ENCODE peak calls at places on chromosomes 16 and 17, in seven cellular contexts. One of them, this sample, is unnamed.

GRCh38 chr17:78709688-78710290 is 72.3 kb downstream of the CYTH1 start:
- DNase-seq in AG09309: no peak
- DNase-seq in cardiac fibroblast: no peak
- DNase-seq in IMR-90: no peak
- DNase-seq in HL-60: no peak
- DNase-seq in heart right ventricle: no peak
- DNase-seq in tibial nerve: no peak
- DNase-seq in this sample: no peak

GRCh38 chr17:55254375-55254774 is 10.4 kb upstream of the HLF start:
- DNase-seq in AG09309: no peak
- DNase-seq in cardiac fibroblast: no peak
- DNase-seq in IMR-90: no peak
- DNase-seq in HL-60: no peak
- DNase-seq in heart right ventricle: no peak
- DNase-seq in tibial nerve: no peak
- DNase-seq in this sample: no peak

GRCh38 chr17:63435681-63436522 is 10.2 kb downstream of the CYB561 start:
- DNase-seq in AG09309: no peak
- DNase-seq in cardiac fibroblast: no peak
- DNase-seq in IMR-90: no peak
- DNase-seq in HL-60: no peak
- DNase-seq in heart right ventricle: no peak
- DNase-seq in tibial nerve: no peak
- DNase-seq in this sample: no peak

GRCh38 chr17:56832446-56832845 is 1.3 kb downstream of the C17orf67 start:
- DNase-seq in AG09309: no peak
- DNase-seq in cardiac fibroblast: no peak
- DNase-seq in IMR-90: no peak
- DNase-seq in HL-60: no peak
- DNase-seq in heart right ventricle: no peak
- DNase-seq in tibial nerve: no peak
- DNase-seq in this sample: no peak

GRCh38 chr16:74661064-74661463 is 5.6 kb downstream of the RFWD3 start:
- DNase-seq in AG09309: no peak
- DNase-seq in cardiac fibroblast: no peak
- DNase-seq in IMR-90: no peak
- DNase-seq in HL-60: no peak
- DNase-seq in heart right ventricle: no peak
- DNase-seq in tibial nerve: no peak
- DNase-seq in this sample: no peak

GRCh38 chr16:56848955-56849689 is 15.9 kb upstream of the SLC12A3 start:
- DNase-seq in AG09309: no peak
- DNase-seq in cardiac fibroblast: peak; percentile 62
- DNase-seq in IMR-90: peak; percentile 78
- DNase-seq in HL-60: no peak
- DNase-seq in heart right ventricle: no peak
- DNase-seq in tibial nerve: no peak
- DNase-seq in this sample: peak; percentile 65

GRCh38 chr17:29909604-29910003 is 20.4 kb downstream of the SSH2 start:
- DNase-seq in AG09309: no peak
- DNase-seq in cardiac fibroblast: no peak
- DNase-seq in IMR-90: peak; percentile 52
- DNase-seq in HL-60: no peak
- DNase-seq in heart right ventricle: no peak
- DNase-seq in tibial nerve: no peak
- DNase-seq in this sample: no peak

GRCh38 chr16:54283735-54284318 is 2.8 kb downstream of the IRX3 start:
- DNase-seq in AG09309: no peak
- DNase-seq in cardiac fibroblast: no peak
- DNase-seq in IMR-90: no peak
- DNase-seq in HL-60: peak; percentile 14
- DNase-seq in heart right ventricle: no peak
- DNase-seq in tibial nerve: no peak
- DNase-seq in this sample: no peak

GRCh38 chr16:35908942-35909341 is 2449.5 kb downstream of the TP53TG3F start:
- DNase-seq in AG09309: no peak
- DNase-seq in cardiac fibroblast: no peak
- DNase-seq in IMR-90: no peak
- DNase-seq in HL-60: peak; percentile 35
- DNase-seq in heart right ventricle: no peak
- DNase-seq in tibial nerve: no peak
- DNase-seq in this sample: no peak

GRCh38 chr16:81818514-81819304 is 39.6 kb downstream of the PLCG2 start:
- DNase-seq in AG09309: no peak
- DNase-seq in cardiac fibroblast: no peak
- DNase-seq in IMR-90: no peak
- DNase-seq in HL-60: no peak
- DNase-seq in heart right ventricle: no peak
- DNase-seq in tibial nerve: no peak
- DNase-seq in this sample: no peak
- H3K4me3 ChIP-seq in AG09309: no peak overlapping the region
- H3K4me3 ChIP-seq in cardiac fibroblast: no peak overlapping the region
- H3K4me3 ChIP-seq in IMR-90: no peak overlapping the region
- H3K4me3 ChIP-seq in HL-60: no peak overlapping the region
- H3K4me3 ChIP-seq in heart right ventricle: no peak overlapping the region
- H3K4me3 ChIP-seq in tibial nerve: no peak overlapping the region
- H3K4me3 ChIP-seq in this sample: no peak overlapping the region

GRCh38 chr16:77675464-77676324 is 46.6 kb upstream of the NUDT7 start:
- DNase-seq in AG09309: peak; percentile 45
- DNase-seq in cardiac fibroblast: peak; percentile 80
- DNase-seq in IMR-90: peak; percentile 78
- DNase-seq in HL-60: peak; percentile 72
- DNase-seq in heart right ventricle: peak; percentile 71
- DNase-seq in tibial nerve: peak; percentile 92
- DNase-seq in this sample: peak; percentile 12
- H3K4me3 ChIP-seq in AG09309: no peak overlapping the region
- H3K4me3 ChIP-seq in cardiac fibroblast: no peak overlapping the region
- H3K4me3 ChIP-seq in IMR-90: no peak overlapping the region
- H3K4me3 ChIP-seq in HL-60: no peak overlapping the region
- H3K4me3 ChIP-seq in heart right ventricle: no peak overlapping the region
- H3K4me3 ChIP-seq in tibial nerve: no peak overlapping the region
- H3K4me3 ChIP-seq in this sample: no peak overlapping the region

GRCh38 chr17:74843352-74843627 is 16.4 kb downstream of the GRIN2C start:
- DNase-seq in AG09309: no peak
- DNase-seq in cardiac fibroblast: no peak
- DNase-seq in IMR-90: no peak
- DNase-seq in HL-60: no peak
- DNase-seq in heart right ventricle: no peak
- DNase-seq in tibial nerve: no peak
- DNase-seq in this sample: no peak
- H3K4me3 ChIP-seq in AG09309: no peak overlapping the region
- H3K4me3 ChIP-seq in cardiac fibroblast: no peak overlapping the region
- H3K4me3 ChIP-seq in IMR-90: no peak overlapping the region
- H3K4me3 ChIP-seq in HL-60: no peak overlapping the region
- H3K4me3 ChIP-seq in heart right ventricle: no peak overlapping the region
- H3K4me3 ChIP-seq in tibial nerve: no peak overlapping the region
- H3K4me3 ChIP-seq in this sample: no peak overlapping the region

GRCh38 chr16:49875812-49876715 is 20.2 kb upstream of the ZNF423 start:
- DNase-seq in AG09309: no peak
- DNase-seq in cardiac fibroblast: no peak
- DNase-seq in IMR-90: no peak
- DNase-seq in HL-60: no peak
- DNase-seq in heart right ventricle: no peak
- DNase-seq in tibial nerve: no peak
- DNase-seq in this sample: no peak

GRCh38 chr16:49881890-49882289 is 26.0 kb upstream of the ZNF423 start:
- DNase-seq in AG09309: no peak
- DNase-seq in cardiac fibroblast: no peak
- DNase-seq in IMR-90: no peak
- DNase-seq in HL-60: no peak
- DNase-seq in heart right ventricle: no peak
- DNase-seq in tibial nerve: no peak
- DNase-seq in this sample: no peak

GRCh38 chr16:49874613-49875237 is 18.8 kb upstream of the ZNF423 start:
- DNase-seq in AG09309: no peak
- DNase-seq in cardiac fibroblast: no peak
- DNase-seq in IMR-90: no peak
- DNase-seq in HL-60: no peak
- DNase-seq in heart right ventricle: no peak
- DNase-seq in tibial nerve: no peak
- DNase-seq in this sample: no peak

GRCh38 chr16:49876716-49877129 is 20.8 kb upstream of the ZNF423 start:
- DNase-seq in AG09309: no peak
- DNase-seq in cardiac fibroblast: peak; percentile 57
- DNase-seq in IMR-90: no peak
- DNase-seq in HL-60: no peak
- DNase-seq in heart right ventricle: peak; percentile 58
- DNase-seq in tibial nerve: no peak
- DNase-seq in this sample: no peak
- H3K4me3 ChIP-seq in AG09309: no peak overlapping the region
- H3K4me3 ChIP-seq in cardiac fibroblast: peak overlapping the region; percentile 26
- H3K4me3 ChIP-seq in IMR-90: no peak overlapping the region
- H3K4me3 ChIP-seq in HL-60: no peak overlapping the region
- H3K4me3 ChIP-seq in heart right ventricle: peak overlapping the region; percentile 46
- H3K4me3 ChIP-seq in tibial nerve: peak overlapping the region; percentile 7
- H3K4me3 ChIP-seq in this sample: peak overlapping the region; percentile 8

GRCh38 chr17:49022391-49022941 is 25.3 kb downstream of the IGF2BP1 start:
- DNase-seq in AG09309: no peak
- DNase-seq in cardiac fibroblast: peak; percentile 87
- DNase-seq in IMR-90: peak; percentile 49
- DNase-seq in HL-60: no peak
- DNase-seq in heart right ventricle: no peak
- DNase-seq in tibial nerve: no peak
- DNase-seq in this sample: no peak

GRCh38 chr17:49024523-49024922 is 27.3 kb downstream of the IGF2BP1 start:
- DNase-seq in AG09309: no peak
- DNase-seq in cardiac fibroblast: no peak
- DNase-seq in IMR-90: no peak
- DNase-seq in HL-60: no peak
- DNase-seq in heart right ventricle: no peak
- DNase-seq in tibial nerve: no peak
- DNase-seq in this sample: no peak

GRCh38 chr17:49020609-49021008 is 23.4 kb downstream of the IGF2BP1 start:
- DNase-seq in AG09309: no peak
- DNase-seq in cardiac fibroblast: no peak
- DNase-seq in IMR-90: no peak
- DNase-seq in HL-60: no peak
- DNase-seq in heart right ventricle: no peak
- DNase-seq in tibial nerve: no peak
- DNase-seq in this sample: no peak

GRCh38 chr17:49021095-49021767 is 24.0 kb downstream of the IGF2BP1 start:
- DNase-seq in AG09309: no peak
- DNase-seq in cardiac fibroblast: peak; percentile 52
- DNase-seq in IMR-90: peak; percentile 29
- DNase-seq in HL-60: no peak
- DNase-seq in heart right ventricle: no peak
- DNase-seq in tibial nerve: no peak
- DNase-seq in this sample: no peak

GRCh38 chr17:49021768-49022103 is 24.6 kb downstream of the IGF2BP1 start:
- DNase-seq in AG09309: no peak
- DNase-seq in cardiac fibroblast: no peak
- DNase-seq in IMR-90: no peak
- DNase-seq in HL-60: no peak
- DNase-seq in heart right ventricle: no peak
- DNase-seq in tibial nerve: no peak
- DNase-seq in this sample: no peak
- H3K4me3 ChIP-seq in AG09309: no peak overlapping the region
- H3K4me3 ChIP-seq in cardiac fibroblast: no peak overlapping the region
- H3K4me3 ChIP-seq in IMR-90: no peak overlapping the region
- H3K4me3 ChIP-seq in HL-60: no peak overlapping the region
- H3K4me3 ChIP-seq in heart right ventricle: no peak overlapping the region
- H3K4me3 ChIP-seq in tibial nerve: no peak overlapping the region
- H3K4me3 ChIP-seq in this sample: no peak overlapping the region

GRCh38 chr16:88014201-88014781 is 63.1 kb downstream of the BANP start:
- DNase-seq in AG09309: no peak
- DNase-seq in cardiac fibroblast: peak; percentile 24
- DNase-seq in IMR-90: peak; percentile 77
- DNase-seq in HL-60: no peak
- DNase-seq in heart right ventricle: no peak
- DNase-seq in tibial nerve: no peak
- DNase-seq in this sample: no peak
- H3K4me3 ChIP-seq in AG09309: no peak overlapping the region
- H3K4me3 ChIP-seq in cardiac fibroblast: no peak overlapping the region
- H3K4me3 ChIP-seq in IMR-90: no peak overlapping the region
- H3K4me3 ChIP-seq in HL-60: no peak overlapping the region
- H3K4me3 ChIP-seq in heart right ventricle: no peak overlapping the region
- H3K4me3 ChIP-seq in tibial nerve: no peak overlapping the region
- H3K4me3 ChIP-seq in this sample: no peak overlapping the region

GRCh38 chr17:10162034-10162433 is 36.4 kb downstream of the GAS7 start:
- DNase-seq in AG09309: no peak
- DNase-seq in cardiac fibroblast: peak; percentile 21
- DNase-seq in IMR-90: no peak
- DNase-seq in HL-60: no peak
- DNase-seq in heart right ventricle: no peak
- DNase-seq in tibial nerve: no peak
- DNase-seq in this sample: no peak

GRCh38 chr17:10169274-10169673 is 29.1 kb downstream of the GAS7 start:
- DNase-seq in AG09309: no peak
- DNase-seq in cardiac fibroblast: no peak
- DNase-seq in IMR-90: no peak
- DNase-seq in HL-60: no peak
- DNase-seq in heart right ventricle: no peak
- DNase-seq in tibial nerve: no peak
- DNase-seq in this sample: no peak

GRCh38 chr17:10171057-10171456 is 27.3 kb downstream of the GAS7 start:
- DNase-seq in AG09309: no peak
- DNase-seq in cardiac fibroblast: peak; percentile 35
- DNase-seq in IMR-90: no peak
- DNase-seq in HL-60: no peak
- DNase-seq in heart right ventricle: no peak
- DNase-seq in tibial nerve: peak; percentile 28
- DNase-seq in this sample: no peak

GRCh38 chr17:10170233-10170632 is 28.2 kb downstream of the GAS7 start:
- DNase-seq in AG09309: no peak
- DNase-seq in cardiac fibroblast: no peak
- DNase-seq in IMR-90: no peak
- DNase-seq in HL-60: no peak
- DNase-seq in heart right ventricle: no peak
- DNase-seq in tibial nerve: no peak
- DNase-seq in this sample: no peak

DNA sequence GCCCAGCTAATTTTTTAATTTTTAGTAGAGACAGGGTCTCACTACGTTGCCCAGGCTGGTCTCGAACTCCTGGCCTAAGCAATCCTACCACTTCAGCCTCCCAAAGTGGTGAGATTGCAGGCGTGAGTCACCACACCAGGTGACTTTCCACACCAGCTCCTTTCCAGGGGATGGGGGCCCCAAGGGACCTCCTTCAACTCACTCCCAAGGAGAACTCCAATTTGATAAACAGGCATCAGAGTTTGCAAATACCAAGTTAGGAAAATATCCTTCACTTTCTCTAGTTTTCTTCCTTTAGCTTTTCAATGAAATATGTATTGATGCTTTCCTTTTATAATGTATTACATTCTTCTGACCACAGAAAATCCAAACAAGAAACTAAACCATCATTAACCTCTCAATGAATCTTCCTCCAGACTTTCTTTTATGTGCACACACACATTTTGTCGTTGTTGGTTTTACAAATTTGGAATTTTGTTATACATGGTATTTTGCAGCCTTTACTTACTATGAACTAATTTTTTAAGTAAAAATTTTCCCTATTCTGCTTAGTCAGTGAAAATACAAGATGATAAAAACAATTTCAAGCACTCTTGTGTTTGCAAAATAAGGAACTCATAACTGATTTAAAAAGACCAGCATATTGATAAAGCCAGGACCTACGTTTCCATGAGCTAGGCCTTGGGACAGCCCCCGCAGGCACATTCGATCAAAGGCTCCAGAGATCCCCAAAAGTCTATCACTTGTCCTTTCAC is 32.0 kb downstream of the GAS7 start:
- DNase-seq in AG09309: no peak
- DNase-seq in cardiac fibroblast: no peak
- DNase-seq in IMR-90: no peak
- DNase-seq in HL-60: no peak
- DNase-seq in heart right ventricle: no peak
- DNase-seq in tibial nerve: no peak
- DNase-seq in this sample: no peak
- H3K4me3 ChIP-seq in AG09309: no peak overlapping the region
- H3K4me3 ChIP-seq in cardiac fibroblast: no peak overlapping the region
- H3K4me3 ChIP-seq in IMR-90: no peak overlapping the region
- H3K4me3 ChIP-seq in HL-60: no peak overlapping the region
- H3K4me3 ChIP-seq in heart right ventricle: no peak overlapping the region
- H3K4me3 ChIP-seq in tibial nerve: no peak overlapping the region
- H3K4me3 ChIP-seq in this sample: no peak overlapping the region

GRCh38 chr16:86611517-86611840 is 33.1 kb downstream of the FOXL1 start:
- DNase-seq in AG09309: no peak
- DNase-seq in cardiac fibroblast: peak; percentile 91
- DNase-seq in IMR-90: peak; percentile 90
- DNase-seq in HL-60: no peak
- DNase-seq in heart right ventricle: peak; percentile 73
- DNase-seq in tibial nerve: no peak
- DNase-seq in this sample: no peak
- H3K4me3 ChIP-seq in AG09309: no peak overlapping the region
- H3K4me3 ChIP-seq in cardiac fibroblast: peak overlapping the region; percentile 9
- H3K4me3 ChIP-seq in IMR-90: no peak overlapping the region
- H3K4me3 ChIP-seq in HL-60: no peak overlapping the region
- H3K4me3 ChIP-seq in heart right ventricle: no peak overlapping the region
- H3K4me3 ChIP-seq in tibial nerve: no peak overlapping the region
- H3K4me3 ChIP-seq in this sample: no peak overlapping the region